ENCODE peak calls at places on chromosomes 4 and X, in four cellular contexts. One of them, this sample, is unnamed.

GRCh38 chr4:148124512-148124911 is 317.7 kb downstream of the NR3C2 start:
- DNase-seq in K562: no peak
- DNase-seq in IMR-90: no peak
- DNase-seq in endothelial cell of umbilical vein: no peak
- DNase-seq in this sample: no peak

GRCh38 chrX:151393514-151393913 is 3.5 kb upstream of the VMA21 start:
- DNase-seq in K562: peak; percentile 24
- DNase-seq in IMR-90: no peak
- DNase-seq in endothelial cell of umbilical vein: no peak
- DNase-seq in this sample: no peak

GRCh38 chrX:103233263-103233662 is 18.4 kb downstream of the BEX4 start:
- DNase-seq in K562: peak; percentile 88
- DNase-seq in IMR-90: no peak
- DNase-seq in endothelial cell of umbilical vein: no peak
- DNase-seq in this sample: no peak

GRCh38 chr4:26360864-26361263 is 40.0 kb downstream of the RBPJ start:
- DNase-seq in K562: no peak
- DNase-seq in IMR-90: no peak
- DNase-seq in endothelial cell of umbilical vein: no peak
- DNase-seq in this sample: no peak

GRCh38 chrX:154379569-154379951 is 465 bp downstream of the EMD start:
- DNase-seq in K562: no peak
- DNase-seq in IMR-90: no peak
- DNase-seq in endothelial cell of umbilical vein: no peak
- DNase-seq in this sample: no peak

GRCh38 chr4:96603635-96604034 is 763.7 kb downstream of the PDHA2 start:
- DNase-seq in K562: no peak
- DNase-seq in IMR-90: no peak
- DNase-seq in endothelial cell of umbilical vein: no peak
- DNase-seq in this sample: no peak

GRCh38 chrX:9767375-9767774 is 1.7 kb upstream of the GPR143 start:
- DNase-seq in K562: no peak
- DNase-seq in IMR-90: no peak
- DNase-seq in endothelial cell of umbilical vein: peak; percentile 43
- DNase-seq in this sample: no peak

GRCh38 chrX:13716905-13717304 is 17.5 kb downstream of the TRAPPC2 start:
- DNase-seq in K562: no peak
- DNase-seq in IMR-90: no peak
- DNase-seq in endothelial cell of umbilical vein: no peak
- DNase-seq in this sample: no peak

GRCh38 chr4:205097-205756 is 80.9 kb downstream of the ZNF718 start:
- DNase-seq in K562: no peak
- DNase-seq in IMR-90: no peak
- DNase-seq in endothelial cell of umbilical vein: no peak
- DNase-seq in this sample: no peak

GRCh38 chrX:48068096-48068887 is 3.1 kb downstream of the ZNF630 start:
- DNase-seq in K562: peak; percentile 10
- DNase-seq in IMR-90: no peak
- DNase-seq in endothelial cell of umbilical vein: no peak
- DNase-seq in this sample: no peak

GRCh38 chr4:33072340-33073089 is 2352.3 kb downstream of the PCDH7 start:
- DNase-seq in K562: no peak
- DNase-seq in IMR-90: no peak
- DNase-seq in endothelial cell of umbilical vein: no peak
- DNase-seq in this sample: no peak

GRCh38 chr4:171650543-171650942 is 162.7 kb upstream of the GALNTL6 start:
- DNase-seq in K562: peak; percentile 24
- DNase-seq in IMR-90: no peak
- DNase-seq in endothelial cell of umbilical vein: no peak
- DNase-seq in this sample: no peak

GRCh38 chr4:7206856-7207567 is 14.7 kb downstream of the SORCS2 start:
- DNase-seq in K562: peak; percentile 47
- DNase-seq in IMR-90: peak; percentile 90
- DNase-seq in endothelial cell of umbilical vein: peak; percentile 72
- DNase-seq in this sample: no peak

GRCh38 chr4:176762661-176763308 is 29.9 kb downstream of the VEGFC start:
- DNase-seq in K562: no peak
- DNase-seq in IMR-90: no peak
- DNase-seq in endothelial cell of umbilical vein: no peak
- DNase-seq in this sample: no peak

GRCh38 chr4:24810016-24810415 is 14.6 kb downstream of the SOD3 start:
- DNase-seq in K562: no peak
- DNase-seq in IMR-90: peak; percentile 83
- DNase-seq in endothelial cell of umbilical vein: no peak
- DNase-seq in this sample: no peak

GRCh38 chrX:64350521-64350920 is 44.7 kb downstream of the MTMR8 start:
- DNase-seq in K562: no peak
- DNase-seq in IMR-90: no peak
- DNase-seq in endothelial cell of umbilical vein: no peak
- DNase-seq in this sample: no peak

GRCh38 chr4:88352062-88352461 is 26.6 kb upstream of the HERC6 start:
- DNase-seq in K562: no peak
- DNase-seq in IMR-90: peak; percentile 16
- DNase-seq in endothelial cell of umbilical vein: no peak
- DNase-seq in this sample: no peak

GRCh38 chr4:87758278-87758677 is 41.1 kb upstream of the IBSP start:
- DNase-seq in K562: no peak
- DNase-seq in IMR-90: no peak
- DNase-seq in endothelial cell of umbilical vein: no peak
- DNase-seq in this sample: no peak

GRCh38 chrX:107566603-107567262 is 61.6 kb upstream of the PRPS1 start:
- DNase-seq in K562: no peak
- DNase-seq in IMR-90: peak; percentile 34
- DNase-seq in endothelial cell of umbilical vein: no peak
- DNase-seq in this sample: no peak

GRCh38 chr4:139501531-139502311 is 47.8 kb downstream of the RAB33B start:
- DNase-seq in K562: no peak
- DNase-seq in IMR-90: no peak
- DNase-seq in endothelial cell of umbilical vein: no peak
- DNase-seq in this sample: no peak

GRCh38 chr4:88242144-88242543 is 42.2 kb downstream of the PPM1K start:
- DNase-seq in K562: no peak
- DNase-seq in IMR-90: no peak
- DNase-seq in endothelial cell of umbilical vein: no peak
- DNase-seq in this sample: no peak

GRCh38 chr4:73275318-73275654 is 16.7 kb upstream of the ANKRD17 start:
- DNase-seq in K562: no peak
- DNase-seq in IMR-90: no peak
- DNase-seq in endothelial cell of umbilical vein: no peak
- DNase-seq in this sample: no peak

GRCh38 chrX:150051096-150051495 is 112.8 kb upstream of the EOLA2 start:
- DNase-seq in K562: no peak
- DNase-seq in IMR-90: no peak
- DNase-seq in endothelial cell of umbilical vein: no peak
- DNase-seq in this sample: no peak

GRCh38 chrX:71214604-71215334 is 8.3 kb upstream of the GJB1 start:
- DNase-seq in K562: no peak
- DNase-seq in IMR-90: no peak
- DNase-seq in endothelial cell of umbilical vein: no peak
- DNase-seq in this sample: no peak

GRCh38 chr4:98358630-98359248 is 97.6 kb downstream of the RAP1GDS1 start:
- DNase-seq in K562: no peak
- DNase-seq in IMR-90: no peak
- DNase-seq in endothelial cell of umbilical vein: no peak
- DNase-seq in this sample: no peak

GRCh38 chr4:109410776-109411175 is 22.8 kb upstream of the SEC24B start:
- DNase-seq in K562: no peak
- DNase-seq in IMR-90: peak; percentile 53
- DNase-seq in endothelial cell of umbilical vein: no peak
- DNase-seq in this sample: no peak

GRCh38 chr4:69095301-69095731 is 958 bp upstream of the UGT2B7 start:
- DNase-seq in K562: no peak
- DNase-seq in IMR-90: peak; percentile 92
- DNase-seq in endothelial cell of umbilical vein: peak; percentile 90
- DNase-seq in this sample: no peak

GRCh38 chr4:7154351-7154981 is 37.9 kb upstream of the SORCS2 start:
- DNase-seq in K562: no peak
- DNase-seq in IMR-90: no peak
- DNase-seq in endothelial cell of umbilical vein: no peak
- DNase-seq in this sample: no peak

GRCh38 chrX:33969105-33969504 is 163.0 kb downstream of the FAM47A start:
- DNase-seq in K562: no peak
- DNase-seq in IMR-90: no peak
- DNase-seq in endothelial cell of umbilical vein: no peak
- DNase-seq in this sample: no peak

GRCh38 chrX:38347136-38347535 is 5.3 kb upstream of the OTC start:
- DNase-seq in K562: no peak
- DNase-seq in IMR-90: peak; percentile 52
- DNase-seq in endothelial cell of umbilical vein: peak; percentile 75
- DNase-seq in this sample: no peak

GRCh38 chr4:52861879-52862604 is at the start of gene RASL11B:
- DNase-seq in K562: peak; percentile 88
- DNase-seq in IMR-90: peak; percentile 52
- DNase-seq in endothelial cell of umbilical vein: peak; percentile 78
- DNase-seq in this sample: no peak

GRCh38 chr4:47032405-47033106 is 1.2 kb downstream of the GABRB1 start:
- DNase-seq in K562: peak; percentile 10
- DNase-seq in IMR-90: peak; percentile 65
- DNase-seq in endothelial cell of umbilical vein: peak; percentile 38
- DNase-seq in this sample: no peak

GRCh38 chr4:112550728-112551127 is 34.7 kb upstream of the NEUROG2 start:
- DNase-seq in K562: no peak
- DNase-seq in IMR-90: peak; percentile 86
- DNase-seq in endothelial cell of umbilical vein: no peak
- DNase-seq in this sample: no peak

GRCh38 chr4:183078634-183079033 is 20.4 kb upstream of the WWC2 start:
- DNase-seq in K562: no peak
- DNase-seq in IMR-90: no peak
- DNase-seq in endothelial cell of umbilical vein: no peak
- DNase-seq in this sample: no peak

GRCh38 chr4:122118243-122118642 is 33.9 kb upstream of the BLTP1 start:
- DNase-seq in K562: peak; percentile 32
- DNase-seq in IMR-90: no peak
- DNase-seq in endothelial cell of umbilical vein: no peak
- DNase-seq in this sample: no peak

GRCh38 chr4:169615467-169616106 is 3.2 kb upstream of the NEK1 start:
- DNase-seq in K562: peak; percentile 39
- DNase-seq in IMR-90: peak; percentile 49
- DNase-seq in endothelial cell of umbilical vein: no peak
- DNase-seq in this sample: no peak

GRCh38 chr4:39613093-39613656 is 25.5 kb downstream of the SMIM14 start:
- DNase-seq in K562: no peak
- DNase-seq in IMR-90: peak; percentile 58
- DNase-seq in endothelial cell of umbilical vein: peak; percentile 29
- DNase-seq in this sample: no peak

GRCh38 chr4:39617534-39617933 is 21.1 kb downstream of the SMIM14 start:
- DNase-seq in K562: no peak
- DNase-seq in IMR-90: no peak
- DNase-seq in endothelial cell of umbilical vein: no peak
- DNase-seq in this sample: no peak

GRCh38 chr4:39609454-39609911 is 29.2 kb downstream of the SMIM14 start:
- DNase-seq in K562: no peak
- DNase-seq in IMR-90: no peak
- DNase-seq in endothelial cell of umbilical vein: no peak
- DNase-seq in this sample: no peak

GRCh38 chr4:39616651-39617050 is 22.0 kb downstream of the SMIM14 start:
- DNase-seq in K562: no peak
- DNase-seq in IMR-90: no peak
- DNase-seq in endothelial cell of umbilical vein: peak; percentile 84
- DNase-seq in this sample: no peak

GRCh38 chr4:39614487-39615162 is 24.0 kb downstream of the SMIM14 start:
- DNase-seq in K562: no peak
- DNase-seq in IMR-90: peak; percentile 87
- DNase-seq in endothelial cell of umbilical vein: peak; percentile 67
- DNase-seq in this sample: no peak
- H3K4me1 ChIP-seq in K562: no peaks in the 10 kb centered on the region
- H3K4me1 ChIP-seq in IMR-90: peaks cover 12% of the 10 kb centered on the region
- H3K4me1 ChIP-seq in endothelial cell of umbilical vein: peaks cover 29% of the 10 kb centered on the region
- H3K4me1 ChIP-seq in this sample: peaks cover 3% of the 10 kb centered on the region

DNA sequence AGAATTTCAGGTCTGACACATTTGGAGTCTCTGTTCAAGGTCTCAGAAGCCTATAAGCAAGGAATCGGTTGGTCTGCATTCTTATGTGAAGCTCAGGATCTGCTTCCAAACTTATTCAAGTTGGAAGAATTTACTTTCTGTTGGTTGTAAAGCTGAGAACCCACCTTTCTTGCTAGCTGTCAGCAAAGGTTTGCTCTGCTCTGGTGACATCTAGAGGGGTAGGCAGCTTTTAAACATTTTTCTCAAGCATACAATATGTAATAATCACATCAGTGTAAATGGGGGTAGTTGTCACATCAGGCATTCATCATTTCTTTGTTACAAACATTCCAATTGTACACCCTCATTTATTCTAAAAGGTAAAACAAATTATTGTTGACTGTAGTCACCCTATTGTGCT is 935.2 kb downstream of the TRAM1L1 start:
- DNase-seq in K562: no peak
- DNase-seq in IMR-90: no peak
- DNase-seq in endothelial cell of umbilical vein: no peak
- DNase-seq in this sample: no peak
- H2AFZ ChIP-seq in K562: no peak overlapping the region
- H2AFZ ChIP-seq in IMR-90: no peak overlapping the region
- H2AFZ ChIP-seq in endothelial cell of umbilical vein: no peak overlapping the region
- H2AFZ ChIP-seq in this sample: no peak overlapping the region

GRCh38 chr4:91914176-91914804 is 389.5 kb upstream of the GRID2 start:
- DNase-seq in K562: no peak
- DNase-seq in IMR-90: no peak
- DNase-seq in endothelial cell of umbilical vein: no peak
- DNase-seq in this sample: no peak
- H3K9me1 ChIP-seq in K562: no peaks in the 10 kb centered on the region
- H3K9me1 ChIP-seq in IMR-90: no peaks in the 10 kb centered on the region
- H3K9me1 ChIP-seq in endothelial cell of umbilical vein: no peaks in the 10 kb centered on the region
- H3K9me1 ChIP-seq in this sample: no peaks in the 10 kb centered on the region

GRCh38 chr4:1728061-1728980 is 7.0 kb downstream of the TACC3 start:
- DNase-seq in K562: no peak
- DNase-seq in IMR-90: no peak
- DNase-seq in endothelial cell of umbilical vein: no peak
- DNase-seq in this sample: no peak

GRCh38 chr4:1726146-1726934 is 5.0 kb downstream of the TACC3 start:
- DNase-seq in K562: peak; percentile 91
- DNase-seq in IMR-90: peak; percentile 78
- DNase-seq in endothelial cell of umbilical vein: peak; percentile 93
- DNase-seq in this sample: peak; percentile 66

GRCh38 chr4:1723131-1723801 is 1.9 kb downstream of the TACC3 start:
- DNase-seq in K562: no peak
- DNase-seq in IMR-90: no peak
- DNase-seq in endothelial cell of umbilical vein: no peak
- DNase-seq in this sample: no peak

GRCh38 chr4:1727117-1728031 is 6.1 kb downstream of the TACC3 start:
- DNase-seq in K562: no peak
- DNase-seq in IMR-90: peak; percentile 75
- DNase-seq in endothelial cell of umbilical vein: peak; percentile 93
- DNase-seq in this sample: peak; percentile 90

DNA sequence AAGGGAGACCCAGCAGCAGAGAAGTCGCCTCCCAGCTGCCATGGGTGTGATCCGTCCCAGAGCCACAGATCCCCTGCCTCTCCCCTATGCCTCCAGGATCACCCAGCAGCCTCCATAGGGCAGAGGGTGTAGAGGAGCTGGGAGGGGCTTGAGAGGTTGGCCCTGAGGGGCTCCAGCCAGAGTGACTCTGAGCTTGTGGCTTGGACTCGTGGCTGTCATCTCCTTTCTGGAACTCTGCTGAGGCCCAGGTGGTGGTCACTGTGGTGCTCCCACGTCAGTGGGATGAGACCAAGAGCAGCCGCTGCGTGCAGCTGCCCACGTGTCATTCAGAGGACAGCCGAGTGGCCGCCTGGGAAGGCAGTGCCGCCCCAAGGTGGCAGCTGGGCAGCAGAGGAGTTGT is 4.2 kb downstream of the TACC3 start:
- DNase-seq in K562: no peak
- DNase-seq in IMR-90: no peak
- DNase-seq in endothelial cell of umbilical vein: no peak
- DNase-seq in this sample: no peak
- H3K4me1 ChIP-seq in K562: peaks cover 10% of the 10 kb centered on the region
- H3K4me1 ChIP-seq in IMR-90: peaks cover 17% of the 10 kb centered on the region
- H3K4me1 ChIP-seq in endothelial cell of umbilical vein: peaks cover 47% of the 10 kb centered on the region
- H3K4me1 ChIP-seq in this sample: peaks cover 45% of the 10 kb centered on the region